ENCODE peak calls at places on chromosomes 2 and 18, in seven cellular contexts. One of them, this sample, is unnamed.

GRCh38 chr2:30662268-30663131 is 144.7 kb downstream of the CAPN13 start:
- DNase-seq in heart left ventricle: no peak
- DNase-seq in sigmoid colon: no peak
- DNase-seq in IMR-90: peak
- DNase-seq in A549: no peak
- DNase-seq in prostate gland: no peak
- DNase-seq in body of pancreas: no peak
- DNase-seq in this sample: peak

GRCh38 chr2:39304729-39305128 is 61.0 kb upstream of the CDKL4 start:
- DNase-seq in heart left ventricle: no peak
- DNase-seq in sigmoid colon: no peak
- DNase-seq in IMR-90: no peak
- DNase-seq in A549: no peak
- DNase-seq in prostate gland: no peak
- DNase-seq in body of pancreas: no peak
- DNase-seq in this sample: no peak

GRCh38 chr2:188404341-188405004 is 112.8 kb downstream of the GULP1 start:
- DNase-seq in heart left ventricle: no peak
- DNase-seq in sigmoid colon: no peak
- DNase-seq in IMR-90: peak
- DNase-seq in A549: no peak
- DNase-seq in prostate gland: no peak
- DNase-seq in body of pancreas: no peak
- DNase-seq in this sample: no peak

GRCh38 chr2:70645733-70646420 is 92.3 kb upstream of the TGFA start:
- DNase-seq in heart left ventricle: no peak
- DNase-seq in sigmoid colon: no peak
- DNase-seq in IMR-90: no peak
- DNase-seq in A549: peak
- DNase-seq in prostate gland: no peak
- DNase-seq in body of pancreas: no peak
- DNase-seq in this sample: no peak

GRCh38 chr2:147030966-147031760 is 813.7 kb upstream of the ACVR2A start:
- DNase-seq in heart left ventricle: no peak
- DNase-seq in sigmoid colon: no peak
- DNase-seq in IMR-90: peak
- DNase-seq in A549: no peak
- DNase-seq in prostate gland: peak
- DNase-seq in body of pancreas: no peak
- DNase-seq in this sample: no peak

GRCh38 chr2:175203621-175204496 is 22.3 kb upstream of the ATP5MC3 start:
- DNase-seq in heart left ventricle: peak
- DNase-seq in sigmoid colon: peak
- DNase-seq in IMR-90: peak
- DNase-seq in A549: peak
- DNase-seq in prostate gland: peak
- DNase-seq in body of pancreas: peak
- DNase-seq in this sample: peak

GRCh38 chr2:69934614-69934908 is 19.7 kb downstream of the MXD1 start:
- DNase-seq in heart left ventricle: no peak
- DNase-seq in sigmoid colon: no peak
- DNase-seq in IMR-90: no peak
- DNase-seq in A549: no peak
- DNase-seq in prostate gland: no peak
- DNase-seq in body of pancreas: no peak
- DNase-seq in this sample: no peak

GRCh38 chr18:711693-712400 is 583 bp downstream of the ENOSF1 start:
- DNase-seq in heart left ventricle: peak
- DNase-seq in sigmoid colon: peak
- DNase-seq in IMR-90: peak
- DNase-seq in A549: peak
- DNase-seq in prostate gland: peak
- DNase-seq in body of pancreas: peak
- DNase-seq in this sample: peak

GRCh38 chr2:240561325-240561971 is 1.3 kb downstream of the DUSP28 start:
- DNase-seq in heart left ventricle: no peak
- DNase-seq in sigmoid colon: peak
- DNase-seq in IMR-90: peak
- DNase-seq in A549: no peak
- DNase-seq in prostate gland: peak
- DNase-seq in body of pancreas: no peak
- DNase-seq in this sample: peak

GRCh38 chr2:182545420-182546167 is 118.8 kb upstream of the PDE1A start:
- DNase-seq in heart left ventricle: no peak
- DNase-seq in sigmoid colon: no peak
- DNase-seq in IMR-90: no peak
- DNase-seq in A549: no peak
- DNase-seq in prostate gland: no peak
- DNase-seq in body of pancreas: no peak
- DNase-seq in this sample: no peak

GRCh38 chr18:75377258-75377657 is 50.2 kb downstream of the SMIM21 start:
- DNase-seq in heart left ventricle: no peak
- DNase-seq in sigmoid colon: no peak
- DNase-seq in IMR-90: no peak
- DNase-seq in A549: no peak
- DNase-seq in prostate gland: no peak
- DNase-seq in body of pancreas: no peak
- DNase-seq in this sample: no peak

GRCh38 chr2:185787530-185788145 is 49.0 kb downstream of the FSIP2 start:
- DNase-seq in heart left ventricle: no peak
- DNase-seq in sigmoid colon: no peak
- DNase-seq in IMR-90: no peak
- DNase-seq in A549: no peak
- DNase-seq in prostate gland: no peak
- DNase-seq in body of pancreas: no peak
- DNase-seq in this sample: no peak

GRCh38 chr2:105959357-105959756 is 214.6 kb downstream of the NCK2 start:
- DNase-seq in heart left ventricle: no peak
- DNase-seq in sigmoid colon: no peak
- DNase-seq in IMR-90: no peak
- DNase-seq in A549: no peak
- DNase-seq in prostate gland: no peak
- DNase-seq in body of pancreas: no peak
- DNase-seq in this sample: no peak

GRCh38 chr2:71456617-71457016 is 3.3 kb downstream of the DYSF start:
- DNase-seq in heart left ventricle: no peak
- DNase-seq in sigmoid colon: no peak
- DNase-seq in IMR-90: no peak
- DNase-seq in A549: no peak
- DNase-seq in prostate gland: no peak
- DNase-seq in body of pancreas: no peak
- DNase-seq in this sample: no peak

GRCh38 chr2:42045956-42046748 is 1.7 kb upstream of the PKDCC start:
- DNase-seq in heart left ventricle: no peak
- DNase-seq in sigmoid colon: no peak
- DNase-seq in IMR-90: no peak
- DNase-seq in A549: no peak
- DNase-seq in prostate gland: no peak
- DNase-seq in body of pancreas: peak
- DNase-seq in this sample: no peak

GRCh38 chr2:10006248-10007147 is 36.9 kb upstream of the KLF11 start:
- DNase-seq in heart left ventricle: peak
- DNase-seq in sigmoid colon: peak
- DNase-seq in IMR-90: no peak
- DNase-seq in A549: peak
- DNase-seq in prostate gland: no peak
- DNase-seq in body of pancreas: peak
- DNase-seq in this sample: no peak

DNA sequence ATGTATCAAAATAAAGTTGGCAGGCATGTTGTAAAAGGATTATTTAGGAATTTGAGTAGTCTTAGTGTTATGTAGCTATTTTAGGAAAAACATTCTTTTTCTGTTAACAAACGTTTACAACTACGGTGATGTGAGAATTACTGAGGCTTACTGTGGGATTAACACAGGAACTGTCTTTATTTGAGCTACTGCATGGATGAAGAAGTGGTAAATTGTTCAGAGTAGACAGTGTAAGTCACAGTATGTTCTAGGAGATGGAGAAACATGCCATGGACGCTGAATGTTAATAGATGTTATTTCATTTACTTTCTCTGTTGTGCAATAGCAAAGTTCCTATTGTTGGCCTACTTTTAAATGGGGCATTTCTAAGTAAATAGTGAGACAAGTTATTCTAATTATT is 1.7 kb downstream of the PPM1B start:
- DNase-seq in heart left ventricle: no peak
- DNase-seq in sigmoid colon: no peak
- DNase-seq in IMR-90: peak
- DNase-seq in A549: no peak
- DNase-seq in prostate gland: peak
- DNase-seq in body of pancreas: no peak
- DNase-seq in this sample: no peak
- H3K4me3 ChIP-seq in heart left ventricle: peak
- H3K4me3 ChIP-seq in sigmoid colon: peak
- H3K4me3 ChIP-seq in IMR-90: peak
- H3K4me3 ChIP-seq in A549: peak
- H3K4me3 ChIP-seq in prostate gland: peak
- H3K4me3 ChIP-seq in body of pancreas: no peak
- H3K4me3 ChIP-seq in this sample: peak

GRCh38 chr18:77111449-77112160 is 21.0 kb downstream of the MBP start:
- DNase-seq in heart left ventricle: no peak
- DNase-seq in sigmoid colon: peak
- DNase-seq in IMR-90: no peak
- DNase-seq in A549: no peak
- DNase-seq in prostate gland: no peak
- DNase-seq in body of pancreas: no peak
- DNase-seq in this sample: no peak

GRCh38 chr18:77110936-77111335 is 21.6 kb downstream of the MBP start:
- DNase-seq in heart left ventricle: no peak
- DNase-seq in sigmoid colon: no peak
- DNase-seq in IMR-90: no peak
- DNase-seq in A549: no peak
- DNase-seq in prostate gland: no peak
- DNase-seq in body of pancreas: no peak
- DNase-seq in this sample: no peak

GRCh38 chr18:77114070-77114563 is 18.5 kb downstream of the MBP start:
- DNase-seq in heart left ventricle: no peak
- DNase-seq in sigmoid colon: no peak
- DNase-seq in IMR-90: no peak
- DNase-seq in A549: no peak
- DNase-seq in prostate gland: no peak
- DNase-seq in body of pancreas: no peak
- DNase-seq in this sample: no peak

GRCh38 chr18:77113361-77114069 is 19.1 kb downstream of the MBP start:
- DNase-seq in heart left ventricle: no peak
- DNase-seq in sigmoid colon: no peak
- DNase-seq in IMR-90: no peak
- DNase-seq in A549: no peak
- DNase-seq in prostate gland: no peak
- DNase-seq in body of pancreas: no peak
- DNase-seq in this sample: no peak

GRCh38 chr18:77112161-77112801 is 20.3 kb downstream of the MBP start:
- DNase-seq in heart left ventricle: no peak
- DNase-seq in sigmoid colon: peak
- DNase-seq in IMR-90: no peak
- DNase-seq in A549: no peak
- DNase-seq in prostate gland: no peak
- DNase-seq in body of pancreas: no peak
- DNase-seq in this sample: no peak
- TF ChIP-seq POLR2A in heart left ventricle: no peak
- TF ChIP-seq POLR2A in sigmoid colon: no peak
- TF ChIP-seq POLR2A in IMR-90: no peak
- TF ChIP-seq POLR2A in A549: no peak
- TF ChIP-seq POLR2A in prostate gland: no peak
- TF ChIP-seq POLR2A in body of pancreas: no peak
- TF ChIP-seq POLR2A in this sample: peak

GRCh38 chr2:174027956-174028355 is 62.8 kb upstream of the SP3 start:
- DNase-seq in heart left ventricle: peak
- DNase-seq in sigmoid colon: no peak
- DNase-seq in IMR-90: no peak
- DNase-seq in A549: no peak
- DNase-seq in prostate gland: no peak
- DNase-seq in body of pancreas: no peak
- DNase-seq in this sample: no peak

GRCh38 chr2:174024524-174025270 is 59.5 kb upstream of the SP3 start:
- DNase-seq in heart left ventricle: peak
- DNase-seq in sigmoid colon: peak
- DNase-seq in IMR-90: peak
- DNase-seq in A549: no peak
- DNase-seq in prostate gland: peak
- DNase-seq in body of pancreas: peak
- DNase-seq in this sample: peak

GRCh38 chr2:174026122-174026845 is 61.1 kb upstream of the SP3 start:
- DNase-seq in heart left ventricle: no peak
- DNase-seq in sigmoid colon: no peak
- DNase-seq in IMR-90: peak
- DNase-seq in A549: no peak
- DNase-seq in prostate gland: no peak
- DNase-seq in body of pancreas: no peak
- DNase-seq in this sample: no peak

GRCh38 chr2:174023591-174024523 is 58.7 kb upstream of the SP3 start:
- DNase-seq in heart left ventricle: peak
- DNase-seq in sigmoid colon: peak
- DNase-seq in IMR-90: peak
- DNase-seq in A549: no peak
- DNase-seq in prostate gland: peak
- DNase-seq in body of pancreas: no peak
- DNase-seq in this sample: peak

DNA sequence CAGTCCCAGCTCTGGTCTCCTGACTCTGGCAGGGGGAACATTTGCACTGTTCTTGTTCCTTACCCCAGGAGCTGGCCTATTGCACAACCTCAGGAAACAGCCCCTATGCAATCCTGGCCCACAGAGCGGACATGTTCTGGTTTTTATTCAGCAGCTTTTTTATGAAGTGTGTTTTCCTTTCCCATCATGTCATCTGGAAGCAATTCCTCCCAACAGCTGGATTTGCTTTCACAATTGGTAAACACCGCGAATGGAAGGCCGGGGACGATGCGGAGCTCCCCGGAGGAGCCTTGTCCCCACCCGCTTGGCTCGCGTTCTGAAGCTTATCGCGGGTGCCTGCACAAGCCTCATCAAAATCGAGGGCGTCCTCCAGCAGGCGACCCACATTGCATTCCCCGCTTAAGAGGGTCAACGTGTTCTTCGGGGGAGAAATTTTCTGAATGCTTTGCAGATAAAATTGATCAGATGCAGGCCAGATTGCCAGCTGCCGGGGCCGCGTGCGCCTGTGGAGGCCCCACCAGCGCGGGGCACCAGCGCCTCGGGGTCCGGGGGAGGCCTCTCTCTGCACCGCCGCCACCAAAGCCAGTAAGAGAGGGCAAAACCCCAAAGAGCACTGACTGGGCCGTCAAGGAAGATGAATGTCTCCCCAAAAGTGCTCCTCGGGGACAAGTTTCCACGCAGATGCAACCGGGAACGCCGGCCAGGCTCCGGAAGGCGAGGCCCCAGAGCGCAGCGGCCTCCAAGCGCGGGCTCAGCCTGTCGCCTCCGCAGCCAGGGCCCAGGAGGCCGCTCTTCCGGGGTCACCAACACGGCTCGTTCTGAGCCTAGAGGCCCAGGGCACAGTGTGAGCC is 60.3 kb upstream of the SP3 start:
- DNase-seq in heart left ventricle: peak
- DNase-seq in sigmoid colon: peak
- DNase-seq in IMR-90: peak
- DNase-seq in A549: no peak
- DNase-seq in prostate gland: peak
- DNase-seq in body of pancreas: peak
- DNase-seq in this sample: peak
- H3K4me3 ChIP-seq in heart left ventricle: peak
- H3K4me3 ChIP-seq in sigmoid colon: no peak
- H3K4me3 ChIP-seq in IMR-90: no peak
- H3K4me3 ChIP-seq in A549: no peak
- H3K4me3 ChIP-seq in prostate gland: no peak
- H3K4me3 ChIP-seq in body of pancreas: no peak
- H3K4me3 ChIP-seq in this sample: no peak

GRCh38 chr2:12493031-12493513 is 223.7 kb upstream of the TRIB2 start:
- DNase-seq in heart left ventricle: peak
- DNase-seq in sigmoid colon: no peak
- DNase-seq in IMR-90: peak
- DNase-seq in A549: no peak
- DNase-seq in prostate gland: no peak
- DNase-seq in body of pancreas: no peak
- DNase-seq in this sample: no peak
- TF ChIP-seq POLR2A in heart left ventricle: no peak
- TF ChIP-seq POLR2A in sigmoid colon: no peak
- TF ChIP-seq POLR2A in IMR-90: no peak
- TF ChIP-seq POLR2A in A549: no peak
- TF ChIP-seq POLR2A in prostate gland: no peak
- TF ChIP-seq POLR2A in body of pancreas: no peak
- TF ChIP-seq POLR2A in this sample: no peak

This sample was measured in transverse colon.